ENCODE peak calls at places on chromosomes 5 and 9, in four cellular contexts. Q is cardiac muscle cell, J is NT2/D1, G is pancreas. P is an unnamed sample.

GRCh38 chr9:129761901-129762359 is 9.1 kb upstream of the PTGES start:
- DNase-seq in Q (no peak), G (no peak), J (peak; percentile 62), P (no peak)

GRCh38 chr9:125959980-125960619 is 212.9 kb downstream of the PBX3 start:
- DNase-seq in Q (no peak), J (no peak), G (no peak), P (no peak)

GRCh38 chr5:109316631-109317030 is 93.1 kb downstream of the PJA2 start:
- DNase-seq in G (no peak), J (no peak), Q (no peak), P (no peak)

GRCh38 chr5:18329346-18329745 is 695.1 kb downstream of the TAF11L14 start:
- DNase-seq in Q (no peak), J (no peak), G (no peak), P (no peak)

GRCh38 chr5:107736608-107737007 is 65.9 kb upstream of the EFNA5 start:
- DNase-seq in Q (no peak), J (no peak), G (no peak), P (no peak)

GRCh38 chr5:24222866-24223265 is 421.9 kb downstream of the CDH10 start:
- DNase-seq in G (no peak), Q (no peak), J (no peak), P (no peak)

GRCh38 chr5:67166460-67166871 is 30.1 kb downstream of the CD180 start:
- DNase-seq in Q (no peak), G (no peak), J (no peak), P (peak; percentile 70)

GRCh38 chr9:71210326-71210725 is 88.9 kb upstream of the TRPM3 start:
- DNase-seq in J (no peak), Q (no peak), G (no peak), P (no peak)

GRCh38 chr9:115653231-115653630 is 500.4 kb upstream of the PAPPA start:
- DNase-seq in Q (no peak), J (no peak), G (no peak), P (no peak)

GRCh38 chr9:131065599-131065998 is 30.7 kb upstream of the AIF1L start:
- DNase-seq in J (no peak), Q (no peak), G (no peak), P (no peak)

GRCh38 chr5:151180291-151180690 is 22.7 kb upstream of the ANXA6 start:
- DNase-seq in Q (no peak), J (no peak), G (no peak), P (no peak)

GRCh38 chr5:141821430-141821925 is 56.7 kb downstream of the PCDH1 start:
- DNase-seq in Q (peak; percentile 35), G (no peak), J (no peak), P (no peak)

GRCh38 chr9:137244486-137245449 is 3.7 kb downstream of the TUBB4B start:
- DNase-seq in G (peak; percentile 47), J (no peak), Q (no peak), P (no peak)

GRCh38 chr5:126514159-126515141 is 80.6 kb downstream of the ALDH7A1 start:
- DNase-seq in Q (no peak), G (no peak), J (no peak), P (no peak)

GRCh38 chr5:63205976-63206375 is 627.4 kb downstream of the LRRC70 start:
- DNase-seq in J (no peak), G (no peak), Q (no peak), P (no peak)

GRCh38 chr5:170266570-170267379 is 30.8 kb downstream of the LCP2 start:
- DNase-seq in Q (no peak), J (no peak), G (no peak), P (peak; percentile 69)

GRCh38 chr5:1544294-1545010 is 20.7 kb upstream of the LPCAT1 start:
- DNase-seq in J (no peak), Q (no peak), G (no peak), P (no peak)

GRCh38 chr9:105694320-105694847 is at the start of gene TMEM38B:
- DNase-seq in G (peak; percentile 77), Q (peak; percentile 93), J (peak; percentile 70), P (peak; percentile 72)

GRCh38 chr5:82745016-82745415 is 332.2 kb downstream of the TMEM167A start:
- DNase-seq in G (no peak), Q (no peak), J (no peak), P (no peak)

GRCh38 chr9:26706223-26706622 is 186.4 kb downstream of the CAAP1 start:
- DNase-seq in G (no peak), Q (no peak), J (no peak), P (no peak)

GRCh38 chr5:134554319-134555222 is 29.1 kb downstream of the JADE2 start:
- DNase-seq in J (no peak), Q (no peak), G (no peak), P (no peak)

GRCh38 chr5:138186002-138186447 is 7.1 kb downstream of the KIF20A start:
- DNase-seq in Q (no peak), J (no peak), G (no peak), P (no peak)

GRCh38 chr9:130480673-130481072 is 35.9 kb downstream of the ASS1 start:
- DNase-seq in Q (peak; percentile 52), G (no peak), J (no peak), P (no peak)

GRCh38 chr5:171275822-171276544 is 33.1 kb upstream of the TLX3 start:
- DNase-seq in Q (no peak), G (no peak), J (no peak), P (no peak)

GRCh38 chr9:118162711-118163110 is 458.5 kb downstream of the TLR4 start:
- DNase-seq in G (no peak), Q (no peak), J (no peak), P (no peak)

GRCh38 chr5:153147891-153148623 is 342.4 kb upstream of the GRIA1 start:
- DNase-seq in G (peak; percentile 17), Q (peak; percentile 73), J (peak; percentile 40), P (no peak)

GRCh38 chr9:134881313-134881670 is 682 bp downstream of the FCN2 start:
- DNase-seq in J (no peak), Q (no peak), G (no peak), P (no peak)

GRCh38 chr9:128103589-128103962 is 24.0 kb downstream of the PTGES2 start:
- DNase-seq in G (no peak), Q (no peak), J (no peak), P (peak; percentile 16)

GRCh38 chr9:128104171-128104618 is 23.3 kb downstream of the PTGES2 start:
- DNase-seq in J (no peak), Q (no peak), G (peak; percentile 89), P (no peak)

GRCh38 chr9:128101690-128102089 is 25.8 kb downstream of the PTGES2 start:
- DNase-seq in J (no peak), G (no peak), Q (no peak), P (no peak)

GRCh38 chr9:128102196-128102595 is 25.3 kb downstream of the PTGES2 start:
- DNase-seq in Q (no peak), G (peak; percentile 40), J (no peak), P (no peak)

DNA sequence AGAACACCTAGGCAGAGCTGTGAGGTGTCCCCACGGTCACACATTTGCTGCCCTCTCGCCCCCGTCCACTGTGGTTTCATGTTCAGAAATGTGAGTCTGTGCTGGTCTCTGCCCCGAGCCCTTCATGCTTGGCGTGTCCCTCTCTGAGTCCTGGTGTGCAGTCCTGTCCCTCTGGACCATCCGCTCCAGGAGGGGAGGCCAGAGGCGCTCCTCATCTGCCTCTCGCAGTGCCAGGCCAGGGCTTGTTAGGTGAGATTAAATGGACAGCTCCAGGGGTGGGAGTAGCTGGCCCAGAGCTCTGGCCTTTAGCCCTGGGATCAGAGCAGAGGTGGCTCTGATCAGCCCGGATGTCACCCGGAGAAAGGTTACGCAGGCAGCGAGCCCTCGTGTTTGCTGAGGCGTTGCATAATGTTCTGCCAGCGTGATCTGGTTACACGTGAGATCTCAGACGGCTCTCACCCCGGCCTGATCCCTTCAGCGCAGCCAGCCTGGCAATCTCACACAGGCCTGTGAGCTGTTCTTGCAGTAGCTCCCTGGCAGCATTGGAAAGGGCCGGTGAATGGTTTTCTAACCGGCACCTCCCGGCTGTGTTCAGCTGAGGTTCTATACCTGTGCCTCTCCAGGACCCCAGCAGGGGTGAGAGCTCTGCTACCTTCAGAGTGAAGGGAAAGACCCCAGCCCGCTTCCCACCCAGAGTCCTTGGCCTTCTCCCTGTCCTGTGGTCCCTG is 24.5 kb downstream of the PTGES2 start:
- DNase-seq in Q (no peak), G (peak; percentile 88), J (no peak), P (no peak)
- H3K36me3 ChIP-seq in Q (peaks cover 43% of the 10 kb centered on the region), G (peaks cover 13% of the 10 kb centered on the region), J (peaks cover 83% of the 10 kb centered on the region), P (peaks cover 54% of the 10 kb centered on the region)

GRCh38 chr9:37511006-37511714 is 25.4 kb downstream of the POLR1E start:
- DNase-seq in G (no peak), Q (peak; percentile 50), J (peak; percentile 47), P (no peak)
- H3K36me3 ChIP-seq in G (no peaks in the 10 kb centered on the region), Q (no peaks in the 10 kb centered on the region), J (peaks cover 62% of the 10 kb centered on the region), P (no peaks in the 10 kb centered on the region)

DNA sequence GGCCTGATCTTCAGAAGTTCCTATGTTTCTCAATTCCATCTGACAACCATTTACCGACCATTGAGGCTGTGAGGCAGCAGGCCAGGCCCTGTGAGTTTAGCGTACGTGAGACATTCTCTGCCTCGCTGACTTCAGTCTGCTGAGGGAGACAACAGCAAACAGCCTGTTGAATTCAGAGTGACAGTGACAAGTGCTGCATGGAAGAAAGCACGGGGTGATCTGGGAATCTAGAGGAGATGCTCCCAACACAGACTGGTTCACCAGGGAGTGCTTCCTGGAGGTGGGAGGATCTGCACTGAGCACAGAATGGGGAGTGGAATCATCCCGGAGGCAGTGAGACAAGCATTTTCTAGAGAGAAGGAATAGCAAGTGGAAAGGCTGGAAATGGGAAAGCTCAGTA is 10.0 kb upstream of the DDX41 start:
- DNase-seq in G (no peak), Q (no peak), J (no peak), P (no peak)
- H3K36me3 ChIP-seq in G (peaks cover 3% of the 10 kb centered on the region), Q (peaks cover 44% of the 10 kb centered on the region), J (peaks cover 97% of the 10 kb centered on the region), P (peaks cover 20% of the 10 kb centered on the region)

GRCh38 chr9:120765910-120766309 is 27.3 kb downstream of the FBXW2 start:
- DNase-seq in G (no peak), Q (no peak), J (no peak), P (no peak)

GRCh38 chr9:120768247-120768646 is 25.0 kb downstream of the FBXW2 start:
- DNase-seq in G (no peak), Q (no peak), J (peak; percentile 83), P (no peak)

GRCh38 chr9:120767451-120767850 is 25.8 kb downstream of the FBXW2 start:
- DNase-seq in J (no peak), G (no peak), Q (no peak), P (no peak)

GRCh38 chr9:120770923-120771322 is 22.3 kb downstream of the FBXW2 start:
- DNase-seq in G (no peak), J (no peak), Q (no peak), P (no peak)

DNA sequence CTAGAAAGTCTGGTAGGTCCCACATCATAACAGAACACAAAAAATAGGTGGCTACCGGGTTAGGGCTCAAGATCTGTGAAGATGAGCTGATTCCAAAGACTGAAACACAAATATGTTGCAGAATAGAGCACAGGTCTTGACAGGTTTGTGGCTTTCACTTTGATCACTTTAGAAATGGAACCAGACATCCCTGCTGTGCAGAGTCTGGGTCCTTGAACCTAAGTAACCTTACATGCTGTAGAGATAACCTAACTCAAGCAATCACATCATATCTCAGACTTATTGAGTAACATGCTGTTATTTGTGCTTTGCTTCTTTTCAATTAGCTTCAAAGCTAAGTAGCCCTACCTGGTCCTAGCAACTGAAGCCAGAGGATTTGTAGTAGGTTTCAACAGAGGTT is 24.3 kb downstream of the FBXW2 start:
- DNase-seq in J (no peak), G (no peak), Q (peak; percentile 44), P (no peak)
- H3K36me3 ChIP-seq in J (peaks cover 88% of the 10 kb centered on the region), G (no peaks in the 10 kb centered on the region), Q (peaks cover 26% of the 10 kb centered on the region), P (peaks cover 52% of the 10 kb centered on the region)

GRCh38 chr5:131441184-131441583 is 177.3 kb downstream of the CDC42SE2 start:
- DNase-seq in J (no peak), Q (no peak), G (no peak), P (no peak)
- H3K36me3 ChIP-seq in J (peaks cover 33% of the 10 kb centered on the region), Q (peaks cover 44% of the 10 kb centered on the region), G (no peaks in the 10 kb centered on the region), P (peaks cover 60% of the 10 kb centered on the region)

P was measured in CD8-positive, alpha-beta T cell.